ENCODE peak calls at places on chromosomes 16 and 17, in ten cellular contexts. L, W, D, Q, Z, N, J, O, T and R are unnamed samples.

GRCh38 chr16:11588321-11589244 is 1.9 kb upstream of the LITAF start:
- DNase-seq in L (no peak), W (no peak), D (no peak), Q (no peak), Z (no peak), N (no peak), J (no peak), O (no peak), T (no peak), R (no peak)

GRCh38 chr16:4077083-4077714 is 39.0 kb downstream of the ADCY9 start:
- DNase-seq in L (no peak), W (no peak), D (no peak), Q (no peak), Z (no peak), N (no peak), J (no peak), O (no peak), T (no peak), R (no peak)

GRCh38 chr16:3212567-3212966 is 22.4 kb downstream of the ZNF200 start:
- DNase-seq in L (no peak), W (no peak), D (no peak), Q (no peak), Z (no peak), N (no peak), J (no peak), O (no peak), T (no peak), R (no peak)

GRCh38 chr16:24734382-24734781 is 4.9 kb downstream of the TNRC6A start:
- DNase-seq in L (no peak), W (peak), D (peak), Q (no peak), Z (no peak), N (no peak), J (no peak), O (no peak), T (peak), R (no peak)

GRCh38 chr16:46947900-46948547 is 25.4 kb downstream of the DNAJA2 start:
- DNase-seq in L (peak), W (peak), D (no peak), Q (no peak), Z (peak), N (peak), J (no peak), O (no peak), T (peak), R (no peak)

GRCh38 chr17:76193616-76194015 is 46.7 kb downstream of the RNF157 start:
- DNase-seq in L (peak), W (peak), D (no peak), Q (no peak), Z (no peak), N (no peak), J (no peak), O (no peak), T (no peak), R (no peak)

GRCh38 chr17:633641-634091 is 81.0 kb downstream of the VPS53 start:
- DNase-seq in L (no peak), W (no peak), D (no peak), Q (no peak), Z (no peak), N (no peak), J (no peak), O (no peak), T (peak), R (no peak)

GRCh38 chr17:76643553-76644148 is at the start of gene ST6GALNAC1:
- DNase-seq in L (no peak), W (peak), D (no peak), Q (peak), Z (no peak), N (peak), J (no peak), O (no peak), T (peak), R (no peak)

GRCh38 chr17:12637745-12638651 is 27.7 kb upstream of the MYOCD start:
- DNase-seq in L (no peak), W (no peak), D (no peak), Q (no peak), Z (no peak), N (no peak), J (no peak), O (no peak), T (no peak), R (no peak)

GRCh38 chr16:74309789-74310781 is 13.5 kb downstream of the PSMD7 start:
- DNase-seq in L (no peak), W (peak), D (peak), Q (no peak), Z (peak), N (peak), J (no peak), O (no peak), T (peak), R (no peak)

GRCh38 chr16:57797526-57798266 is 4.6 kb downstream of the KIFC3 start:
- DNase-seq in L (no peak), W (no peak), D (no peak), Q (peak), Z (peak), N (no peak), J (no peak), O (peak), T (no peak), R (no peak)

GRCh38 chr17:10579270-10579669 is 29.8 kb upstream of the MYH2 start:
- DNase-seq in L (no peak), W (no peak), D (no peak), Q (no peak), Z (no peak), N (peak), J (no peak), O (no peak), T (no peak), R (no peak)

GRCh38 chr17:61161615-61162134 is 238.0 kb upstream of the TBX2 start:
- DNase-seq in L (no peak), W (no peak), D (no peak), Q (no peak), Z (no peak), N (no peak), J (no peak), O (no peak), T (no peak), R (no peak)

GRCh38 chr16:68921654-68922053 is 78.3 kb downstream of the TANGO6 start:
- DNase-seq in L (no peak), W (no peak), D (no peak), Q (no peak), Z (no peak), N (no peak), J (no peak), O (no peak), T (peak), R (no peak)

GRCh38 chr16:85674828-85675227 is 13.9 kb downstream of the GINS2 start:
- DNase-seq in L (no peak), W (no peak), D (no peak), Q (peak), Z (no peak), N (no peak), J (no peak), O (no peak), T (no peak), R (no peak)

GRCh38 chr16:66508914-66509496 is 40.9 kb downstream of the TK2 start:
- DNase-seq in L (no peak), W (no peak), D (no peak), Q (peak), Z (no peak), N (no peak), J (no peak), O (no peak), T (no peak), R (no peak)

GRCh38 chr17:76404976-76405563 is 20.7 kb downstream of the SPHK1 start:
- DNase-seq in L (no peak), W (no peak), D (no peak), Q (peak), Z (no peak), N (no peak), J (no peak), O (no peak), T (no peak), R (no peak)

GRCh38 chr16:78566397-78567073 is 467.1 kb downstream of the WWOX start:
- DNase-seq in L (no peak), W (peak), D (no peak), Q (no peak), Z (no peak), N (peak), J (no peak), O (no peak), T (no peak), R (no peak)

GRCh38 chr16:2252806-2253148 is 1.4 kb upstream of the ECI1 start:
- DNase-seq in L (no peak), W (no peak), D (no peak), Q (no peak), Z (no peak), N (no peak), J (no peak), O (no peak), T (no peak), R (no peak)

GRCh38 chr17:76982408-76983074 is 114.3 kb downstream of the MGAT5B start:
- DNase-seq in L (no peak), W (peak), D (no peak), Q (no peak), Z (no peak), N (no peak), J (no peak), O (no peak), T (no peak), R (no peak)

GRCh38 chr16:23296994-23297393 is 5.1 kb upstream of the SCNN1B start:
- DNase-seq in L (peak), W (peak), D (no peak), Q (no peak), Z (peak), N (peak), J (no peak), O (peak), T (no peak), R (no peak)

GRCh38 chr17:81349397-81350319 is 45.6 kb upstream of the BAHCC1 start:
- DNase-seq in L (no peak), W (no peak), D (no peak), Q (peak), Z (no peak), N (no peak), J (no peak), O (peak), T (peak), R (no peak)

GRCh38 chr17:5422505-5422904 is 2.5 kb downstream of the RPAIN start:
- DNase-seq in L (no peak), W (no peak), D (peak), Q (no peak), Z (no peak), N (no peak), J (no peak), O (no peak), T (peak), R (no peak)

GRCh38 chr17:62004388-62004787 is 60.7 kb downstream of the MED13 start:
- DNase-seq in L (no peak), W (no peak), D (no peak), Q (no peak), Z (no peak), N (no peak), J (no peak), O (no peak), T (no peak), R (no peak)

GRCh38 chr17:1490643-1491405 is 1.7 kb downstream of the MYO1C start:
- DNase-seq in L (peak), W (peak), D (peak), Q (peak), Z (peak), N (peak), J (peak), O (peak), T (no peak), R (no peak)

GRCh38 chr17:4858068-4858879 is 25.1 kb downstream of the MINK1 start:
- DNase-seq in L (no peak), W (no peak), D (peak), Q (no peak), Z (peak), N (no peak), J (peak), O (no peak), T (peak), R (no peak)

GRCh38 chr16:3573146-3573815 is 3.9 kb downstream of the NLRC3 start:
- DNase-seq in L (no peak), W (no peak), D (no peak), Q (no peak), Z (no peak), N (no peak), J (no peak), O (no peak), T (no peak), R (no peak)

GRCh38 chr17:75090871-75091854 is 3.4 kb downstream of the SLC16A5 start:
- DNase-seq in L (no peak), W (no peak), D (no peak), Q (peak), Z (no peak), N (no peak), J (no peak), O (no peak), T (no peak), R (no peak)

GRCh38 chr17:45430738-45431530 is 1.7 kb downstream of the ARHGAP27 start:
- DNase-seq in L (no peak), W (peak), D (peak), Q (peak), Z (no peak), N (no peak), J (no peak), O (no peak), T (no peak), R (no peak)

GRCh38 chr16:67112591-67113399 is 3.1 kb downstream of the PHAF1 start:
- DNase-seq in L (no peak), W (no peak), D (no peak), Q (no peak), Z (no peak), N (no peak), J (no peak), O (no peak), T (no peak), R (no peak)

GRCh38 chr16:76946879-76947278 is 244.1 kb upstream of the MON1B start:
- DNase-seq in L (no peak), W (peak), D (peak), Q (no peak), Z (no peak), N (no peak), J (no peak), O (no peak), T (peak), R (no peak)

GRCh38 chr16:27636453-27637200 is 86.7 kb downstream of the KATNIP start:
- DNase-seq in L (no peak), W (no peak), D (no peak), Q (no peak), Z (peak), N (no peak), J (no peak), O (peak), T (no peak), R (no peak)

GRCh38 chr16:67391424-67392300 is 1.6 kb downstream of the TPPP3 start:
- DNase-seq in L (no peak), W (no peak), D (no peak), Q (no peak), Z (no peak), N (no peak), J (peak), O (no peak), T (no peak), R (no peak)

GRCh38 chr16:85561248-85562101 is 51.6 kb upstream of the GSE1 start:
- DNase-seq in L (no peak), W (no peak), D (no peak), Q (no peak), Z (no peak), N (no peak), J (no peak), O (no peak), T (no peak), R (no peak)

GRCh38 chr17:47225436-47225858 is 16.3 kb downstream of the MYL4 start:
- DNase-seq in L (no peak), W (no peak), D (peak), Q (no peak), Z (no peak), N (no peak), J (no peak), O (no peak), T (peak), R (no peak)

GRCh38 chr17:15406081-15406480 is 61.3 kb downstream of the CDRT4 start:
- DNase-seq in L (no peak), W (no peak), D (no peak), Q (no peak), Z (no peak), N (no peak), J (no peak), O (no peak), T (no peak), R (no peak)

GRCh38 chr16:8936421-8936820 is 27.3 kb downstream of the USP7 start:
- DNase-seq in L (peak), W (peak), D (peak), Q (peak), Z (peak), N (peak), J (no peak), O (peak), T (no peak), R (no peak)

GRCh38 chr17:3502466-3502865 is 26.7 kb downstream of the ASPA start:
- DNase-seq in L (no peak), W (no peak), D (no peak), Q (no peak), Z (no peak), N (no peak), J (peak), O (no peak), T (no peak), R (no peak)